ENCODE peak calls at places on chromosomes 7 and 10, in nine cellular contexts. Y, U, S, R, M, O, I, D and K are unnamed samples.

GRCh38 chr10:71694567-71694968 is 25.0 kb downstream of the C10orf105 start:
- DNase-seq in Y (no peak), U (no peak), S (no peak), R (no peak), M (peak), O (peak), I (no peak), D (peak), K (peak)

GRCh38 chr7:9939171-9939570 is 1034.5 kb upstream of the PHF14 start:
- DNase-seq in Y (no peak), U (no peak), S (no peak), R (no peak), M (no peak), O (no peak), I (peak), D (no peak), K (no peak)

GRCh38 chr7:133851416-133851815 is 275.7 kb upstream of the LRGUK start:
- DNase-seq in Y (no peak), U (no peak), S (no peak), R (no peak), M (no peak), O (no peak), I (no peak), D (no peak), K (no peak)

GRCh38 chr7:88401009-88401623 is 94.4 kb upstream of the STEAP4 start:
- DNase-seq in Y (no peak), U (no peak), S (no peak), R (no peak), M (no peak), O (no peak), I (no peak), D (no peak), K (no peak)

GRCh38 chr10:65323802-65324201 is 1602.0 kb upstream of the LRRTM3 start:
- DNase-seq in Y (no peak), U (no peak), S (no peak), R (no peak), M (no peak), O (no peak), I (no peak), D (no peak), K (no peak)

GRCh38 chr10:115432188-115432819 is 339.1 kb downstream of the ATRNL1 start:
- DNase-seq in Y (no peak), U (no peak), S (no peak), R (no peak), M (no peak), O (no peak), I (peak), D (no peak), K (no peak)

GRCh38 chr7:20778063-20778721 is 8.5 kb downstream of the SP8 start:
- DNase-seq in Y (no peak), U (no peak), S (no peak), R (no peak), M (no peak), O (no peak), I (peak), D (no peak), K (no peak)

GRCh38 chr7:122768827-122769226 is 66.1 kb upstream of the RNF148 start:
- DNase-seq in Y (no peak), U (no peak), S (no peak), R (no peak), M (no peak), O (no peak), I (no peak), D (no peak), K (no peak)

GRCh38 chr7:134784251-134785049 is 5.0 kb downstream of the CALD1 start:
- DNase-seq in Y (no peak), U (no peak), S (no peak), R (no peak), M (no peak), O (no peak), I (no peak), D (no peak), K (peak)

GRCh38 chr7:127629268-127629854 is 11.4 kb upstream of the PAX4 start:
- DNase-seq in Y (no peak), U (no peak), S (peak), R (no peak), M (no peak), O (no peak), I (no peak), D (no peak), K (peak)

GRCh38 chr7:80699656-80700318 is 61.3 kb downstream of the CD36 start:
- DNase-seq in Y (no peak), U (no peak), S (no peak), R (no peak), M (no peak), O (no peak), I (peak), D (no peak), K (no peak)